ENCODE peak calls at places on chromosomes 16 and 17, in ten cellular contexts. One of them, this sample, is unnamed.

GRCh38 chr17:56806949-56807348 is 26.8 kb downstream of the C17orf67 start:
- DNase-seq in GM23338: no peak
- DNase-seq in GM12878: no peak
- DNase-seq in vagina: no peak
- DNase-seq in stomach: no peak
- DNase-seq in suprapubic skin: no peak
- DNase-seq in transverse colon: no peak
- DNase-seq in breast epithelium: no peak
- DNase-seq in sigmoid colon: no peak
- DNase-seq in upper lobe of left lung: no peak
- DNase-seq in this sample: no peak

GRCh38 chr17:45391291-45391690 is 41.4 kb downstream of the ARHGAP27 start:
- DNase-seq in vagina: no peak
- DNase-seq in GM12878: no peak
- DNase-seq in breast epithelium: no peak
- DNase-seq in upper lobe of left lung: no peak
- DNase-seq in stomach: no peak
- DNase-seq in transverse colon: no peak
- DNase-seq in suprapubic skin: no peak
- DNase-seq in GM23338: no peak
- DNase-seq in sigmoid colon: no peak
- DNase-seq in this sample: no peak

GRCh38 chr16:46974352-46974751 is 878 bp upstream of the DNAJA2 start:
- DNase-seq in GM12878: peak
- DNase-seq in suprapubic skin: no peak
- DNase-seq in vagina: no peak
- DNase-seq in sigmoid colon: no peak
- DNase-seq in GM23338: peak
- DNase-seq in transverse colon: no peak
- DNase-seq in upper lobe of left lung: no peak
- DNase-seq in breast epithelium: no peak
- DNase-seq in stomach: no peak
- DNase-seq in this sample: peak

GRCh38 chr16:89881368-89881730 is 8.0 kb downstream of the TCF25 start:
- DNase-seq in sigmoid colon: no peak
- DNase-seq in stomach: no peak
- DNase-seq in upper lobe of left lung: no peak
- DNase-seq in suprapubic skin: no peak
- DNase-seq in vagina: no peak
- DNase-seq in transverse colon: no peak
- DNase-seq in breast epithelium: no peak
- DNase-seq in GM12878: no peak
- DNase-seq in GM23338: no peak
- DNase-seq in this sample: no peak

GRCh38 chr17:16820161-16820877 is 130.3 kb downstream of the CCDC144A start:
- DNase-seq in upper lobe of left lung: no peak
- DNase-seq in GM12878: no peak
- DNase-seq in transverse colon: peak
- DNase-seq in suprapubic skin: no peak
- DNase-seq in sigmoid colon: no peak
- DNase-seq in stomach: no peak
- DNase-seq in vagina: no peak
- DNase-seq in GM23338: no peak
- DNase-seq in breast epithelium: no peak
- DNase-seq in this sample: no peak

GRCh38 chr17:43482103-43483012 is 1.4 kb upstream of the DHX8 start:
- DNase-seq in suprapubic skin: no peak
- DNase-seq in vagina: no peak
- DNase-seq in upper lobe of left lung: no peak
- DNase-seq in breast epithelium: no peak
- DNase-seq in transverse colon: no peak
- DNase-seq in GM23338: no peak
- DNase-seq in stomach: no peak
- DNase-seq in sigmoid colon: no peak
- DNase-seq in GM12878: no peak
- DNase-seq in this sample: no peak

GRCh38 chr16:48182979-48183537 is 27.3 kb upstream of the ABCC12 start:
- DNase-seq in vagina: no peak
- DNase-seq in GM12878: peak
- DNase-seq in transverse colon: no peak
- DNase-seq in stomach: no peak
- DNase-seq in breast epithelium: no peak
- DNase-seq in upper lobe of left lung: peak
- DNase-seq in GM23338: no peak
- DNase-seq in sigmoid colon: peak
- DNase-seq in suprapubic skin: no peak
- DNase-seq in this sample: no peak

GRCh38 chr16:693364-693763 is 3.2 kb upstream of the WDR24 start:
- DNase-seq in vagina: no peak
- DNase-seq in stomach: no peak
- DNase-seq in GM23338: no peak
- DNase-seq in breast epithelium: no peak
- DNase-seq in suprapubic skin: no peak
- DNase-seq in sigmoid colon: no peak
- DNase-seq in upper lobe of left lung: peak
- DNase-seq in GM12878: no peak
- DNase-seq in transverse colon: no peak
- DNase-seq in this sample: no peak

GRCh38 chr17:78265121-78265520 is 33.7 kb downstream of the TMEM235 start:
- DNase-seq in stomach: no peak
- DNase-seq in upper lobe of left lung: no peak
- DNase-seq in sigmoid colon: no peak
- DNase-seq in GM12878: no peak
- DNase-seq in GM23338: no peak
- DNase-seq in transverse colon: no peak
- DNase-seq in vagina: no peak
- DNase-seq in suprapubic skin: no peak
- DNase-seq in breast epithelium: no peak
- DNase-seq in this sample: no peak

GRCh38 chr16:67729636-67730248 is 10.6 kb upstream of the GFOD2 start:
- DNase-seq in GM23338: no peak
- DNase-seq in breast epithelium: no peak
- DNase-seq in sigmoid colon: peak
- DNase-seq in suprapubic skin: no peak
- DNase-seq in GM12878: no peak
- DNase-seq in vagina: no peak
- DNase-seq in upper lobe of left lung: no peak
- DNase-seq in stomach: no peak
- DNase-seq in transverse colon: no peak
- DNase-seq in this sample: no peak

GRCh38 chr16:77897831-77898540 is 109.6 kb downstream of the VAT1L start:
- DNase-seq in sigmoid colon: no peak
- DNase-seq in stomach: no peak
- DNase-seq in breast epithelium: no peak
- DNase-seq in GM23338: no peak
- DNase-seq in upper lobe of left lung: no peak
- DNase-seq in vagina: no peak
- DNase-seq in GM12878: no peak
- DNase-seq in transverse colon: no peak
- DNase-seq in suprapubic skin: no peak
- DNase-seq in this sample: no peak

GRCh38 chr17:5011928-5012327 is 14.2 kb downstream of the KIF1C start:
- DNase-seq in upper lobe of left lung: no peak
- DNase-seq in vagina: no peak
- DNase-seq in transverse colon: no peak
- DNase-seq in GM12878: peak
- DNase-seq in suprapubic skin: no peak
- DNase-seq in sigmoid colon: no peak
- DNase-seq in stomach: no peak
- DNase-seq in breast epithelium: no peak
- DNase-seq in GM23338: no peak
- DNase-seq in this sample: peak

GRCh38 chr16:73058221-73058615 is 10.3 kb upstream of the ZFHX3 start:
- DNase-seq in breast epithelium: no peak
- DNase-seq in upper lobe of left lung: peak
- DNase-seq in suprapubic skin: no peak
- DNase-seq in transverse colon: peak
- DNase-seq in vagina: no peak
- DNase-seq in stomach: peak
- DNase-seq in GM23338: peak
- DNase-seq in GM12878: no peak
- DNase-seq in sigmoid colon: no peak
- DNase-seq in this sample: peak

GRCh38 chr17:9271989-9272388 is 250.7 kb downstream of the NTN1 start:
- DNase-seq in breast epithelium: no peak
- DNase-seq in GM12878: no peak
- DNase-seq in stomach: no peak
- DNase-seq in sigmoid colon: no peak
- DNase-seq in suprapubic skin: no peak
- DNase-seq in GM23338: no peak
- DNase-seq in vagina: no peak
- DNase-seq in transverse colon: no peak
- DNase-seq in upper lobe of left lung: no peak
- DNase-seq in this sample: no peak

GRCh38 chr16:47687694-47688093 is 226.6 kb downstream of the PHKB start:
- DNase-seq in suprapubic skin: no peak
- DNase-seq in vagina: no peak
- DNase-seq in sigmoid colon: no peak
- DNase-seq in stomach: no peak
- DNase-seq in transverse colon: no peak
- DNase-seq in upper lobe of left lung: no peak
- DNase-seq in GM12878: no peak
- DNase-seq in breast epithelium: no peak
- DNase-seq in GM23338: no peak
- DNase-seq in this sample: no peak

DNA sequence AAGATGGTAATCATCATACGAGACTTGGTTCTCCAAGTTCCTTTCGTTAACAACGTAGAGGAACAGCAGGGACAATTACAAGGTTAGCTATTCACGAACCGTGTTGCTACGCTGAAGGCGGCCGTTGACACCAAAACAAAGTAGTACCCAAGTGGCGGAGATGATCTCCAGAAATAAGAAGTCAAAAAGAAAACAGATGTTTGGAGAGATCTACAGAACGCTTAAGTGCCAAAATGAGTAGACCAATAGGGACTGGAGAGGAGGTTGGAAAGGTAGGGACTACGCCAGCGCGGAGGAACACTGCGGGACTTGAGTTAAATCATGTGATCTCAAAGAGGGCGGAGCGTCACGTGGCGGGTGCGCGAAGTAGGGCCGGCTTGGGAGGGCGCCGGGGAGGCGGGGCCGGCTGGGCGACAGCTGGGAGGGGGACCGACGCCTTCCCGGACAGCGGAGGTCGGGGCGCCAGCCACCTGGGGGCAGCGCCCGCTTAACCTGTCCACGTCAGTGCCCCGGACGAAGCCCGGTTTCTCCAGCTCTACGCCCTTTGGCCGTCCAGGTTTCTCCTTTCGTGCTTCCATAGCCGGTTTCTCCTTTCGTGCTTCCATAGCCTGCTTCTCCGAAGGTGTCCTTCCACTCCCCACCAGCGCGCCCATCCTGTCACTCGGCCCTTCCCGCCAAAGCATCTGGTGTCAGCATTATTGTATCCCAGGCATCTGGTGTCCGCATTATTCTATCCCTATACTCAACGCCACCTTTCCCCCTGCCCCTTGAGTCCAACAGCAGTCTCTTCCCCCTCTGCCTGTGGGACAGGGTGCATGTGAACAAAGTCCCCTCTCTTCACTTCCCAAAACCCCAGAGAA is 698 bp upstream of the GABARAP start:
- DNase-seq in sigmoid colon: peak
- DNase-seq in stomach: peak
- DNase-seq in GM23338: peak
- DNase-seq in upper lobe of left lung: peak
- DNase-seq in suprapubic skin: peak
- DNase-seq in GM12878: peak
- DNase-seq in breast epithelium: peak
- DNase-seq in vagina: no peak
- DNase-seq in transverse colon: peak
- DNase-seq in this sample: peak
- TF ChIP-seq POLR2AphosphoS5 in sigmoid colon: peak
- TF ChIP-seq POLR2AphosphoS5 in stomach: peak
- TF ChIP-seq POLR2AphosphoS5 in GM23338: peak
- TF ChIP-seq POLR2AphosphoS5 in upper lobe of left lung: peak
- TF ChIP-seq POLR2AphosphoS5 in suprapubic skin: peak
- TF ChIP-seq POLR2AphosphoS5 in GM12878: peak
- TF ChIP-seq POLR2AphosphoS5 in breast epithelium: peak
- TF ChIP-seq POLR2AphosphoS5 in vagina: peak
- TF ChIP-seq POLR2AphosphoS5 in transverse colon: peak
- TF ChIP-seq POLR2AphosphoS5 in this sample: peak

DNA sequence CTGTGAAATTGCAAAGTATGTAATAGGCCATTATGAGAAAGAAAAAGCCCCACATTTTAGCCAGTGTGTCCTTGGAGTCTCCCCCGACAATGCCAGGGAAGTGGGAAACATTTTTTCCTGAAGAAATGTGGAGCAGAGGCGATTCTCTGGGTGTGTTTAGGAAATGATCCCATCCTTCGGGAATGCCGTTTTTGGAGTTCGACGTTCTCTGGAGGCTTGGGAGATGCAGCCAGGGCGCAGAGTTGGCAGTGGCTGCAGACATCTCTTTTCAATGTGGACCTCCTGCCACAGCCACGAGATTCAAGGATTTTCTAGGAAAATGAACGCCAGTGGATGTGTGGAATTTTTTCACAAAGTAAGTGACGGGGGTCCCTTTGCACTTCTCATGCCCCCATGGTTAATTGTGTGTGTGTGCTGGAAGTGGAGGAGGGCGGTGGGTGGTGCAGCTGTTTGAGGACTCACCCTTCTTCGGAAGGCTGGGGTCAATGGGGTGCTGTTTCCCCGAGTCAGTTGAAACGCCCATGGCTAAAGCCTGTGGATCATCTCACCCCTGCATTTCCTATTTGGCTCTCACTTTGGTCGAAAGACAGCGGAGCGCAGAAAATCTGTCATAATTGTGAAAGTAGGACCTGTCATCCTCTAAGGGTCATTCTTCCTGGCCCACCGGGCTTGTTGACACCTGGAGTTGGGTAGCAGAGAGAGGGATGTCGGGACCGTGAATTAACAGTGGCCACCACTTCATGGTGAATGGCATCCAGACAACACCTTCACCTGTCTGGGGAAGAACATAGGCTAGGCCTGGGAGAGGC is 73.2 kb downstream of the CMIP start:
- DNase-seq in GM12878: no peak
- DNase-seq in breast epithelium: peak
- DNase-seq in sigmoid colon: no peak
- DNase-seq in transverse colon: no peak
- DNase-seq in upper lobe of left lung: no peak
- DNase-seq in suprapubic skin: no peak
- DNase-seq in vagina: no peak
- DNase-seq in GM23338: no peak
- DNase-seq in stomach: no peak
- DNase-seq in this sample: no peak
- TF ChIP-seq POLR2AphosphoS5 in GM12878: no peak
- TF ChIP-seq POLR2AphosphoS5 in breast epithelium: no peak
- TF ChIP-seq POLR2AphosphoS5 in sigmoid colon: no peak
- TF ChIP-seq POLR2AphosphoS5 in transverse colon: no peak
- TF ChIP-seq POLR2AphosphoS5 in upper lobe of left lung: no peak
- TF ChIP-seq POLR2AphosphoS5 in suprapubic skin: no peak
- TF ChIP-seq POLR2AphosphoS5 in vagina: no peak
- TF ChIP-seq POLR2AphosphoS5 in GM23338: no peak
- TF ChIP-seq POLR2AphosphoS5 in stomach: no peak
- TF ChIP-seq POLR2AphosphoS5 in this sample: no peak

GRCh38 chr16:2147981-2148671 is at the start of gene RAB26:
- DNase-seq in GM12878: no peak
- DNase-seq in GM23338: peak
- DNase-seq in upper lobe of left lung: peak
- DNase-seq in breast epithelium: peak
- DNase-seq in vagina: no peak
- DNase-seq in stomach: peak
- DNase-seq in transverse colon: peak
- DNase-seq in suprapubic skin: peak
- DNase-seq in sigmoid colon: peak
- DNase-seq in this sample: peak
- TF ChIP-seq POLR2AphosphoS5 in GM12878: no peak
- TF ChIP-seq POLR2AphosphoS5 in GM23338: no peak
- TF ChIP-seq POLR2AphosphoS5 in upper lobe of left lung: peak
- TF ChIP-seq POLR2AphosphoS5 in breast epithelium: peak
- TF ChIP-seq POLR2AphosphoS5 in vagina: peak
- TF ChIP-seq POLR2AphosphoS5 in stomach: peak
- TF ChIP-seq POLR2AphosphoS5 in transverse colon: peak
- TF ChIP-seq POLR2AphosphoS5 in suprapubic skin: no peak
- TF ChIP-seq POLR2AphosphoS5 in sigmoid colon: no peak
- TF ChIP-seq POLR2AphosphoS5 in this sample: no peak

GRCh38 chr16:19094542-19095365 is 19.0 kb upstream of the ITPRIPL2 start:
- DNase-seq in GM23338: peak
- DNase-seq in transverse colon: peak
- DNase-seq in vagina: no peak
- DNase-seq in sigmoid colon: no peak
- DNase-seq in GM12878: no peak
- DNase-seq in stomach: peak
- DNase-seq in upper lobe of left lung: no peak
- DNase-seq in suprapubic skin: peak
- DNase-seq in breast epithelium: no peak
- DNase-seq in this sample: no peak
- TF ChIP-seq POLR2AphosphoS5 in GM23338: no peak
- TF ChIP-seq POLR2AphosphoS5 in transverse colon: no peak
- TF ChIP-seq POLR2AphosphoS5 in vagina: no peak
- TF ChIP-seq POLR2AphosphoS5 in sigmoid colon: no peak
- TF ChIP-seq POLR2AphosphoS5 in GM12878: no peak
- TF ChIP-seq POLR2AphosphoS5 in stomach: no peak
- TF ChIP-seq POLR2AphosphoS5 in upper lobe of left lung: no peak
- TF ChIP-seq POLR2AphosphoS5 in suprapubic skin: no peak
- TF ChIP-seq POLR2AphosphoS5 in breast epithelium: no peak
- TF ChIP-seq POLR2AphosphoS5 in this sample: no peak

This sample was measured in GM12891.